ENCODE peak calls at places on chromosomes 1 and 21, in seven cellular contexts. I is NCI-H510A treated with DMSO at 0.1 percent for 48 hours; Y is stimulated activated CD8-positive, alpha-beta memory T cell treated with anti-CD3 and anti-CD28 coated beads, Interleukin-7, amount 100 ng/mL, for 1 hour; H is glutamatergic neuron; L is NCI-H1417; D is mesothelial cell of epicardium; K is HEK293T. O is an unnamed sample.

GRCh38 chr1:10473145-10473765 is 926 bp upstream of the DFFA start:
- DNase-seq in I (no peak), Y (no peak), H (no peak), L (no peak), D (no peak), K (no peak), O (no peak)

GRCh38 chr1:211935448-211935970 is 99.8 kb downstream of the INTS7 start:
- DNase-seq in I (no peak), Y (no peak), H (no peak), L (no peak), D (no peak), K (no peak), O (no peak)

GRCh38 chr1:62038594-62039284 is 155.9 kb upstream of the L1TD1 start:
- DNase-seq in I (peak; percentile 20), Y (no peak), H (no peak), L (no peak), D (no peak), K (peak; percentile 52), O (no peak)

GRCh38 chr1:5937373-5937857 is 54.8 kb downstream of the NPHP4 start:
- DNase-seq in I (no peak), Y (no peak), H (no peak), L (no peak), D (no peak), K (no peak), O (no peak)

GRCh38 chr1:48249868-48250267 is 27.4 kb downstream of the SLC5A9 start:
- DNase-seq in I (peak; percentile 67), Y (no peak), H (no peak), L (peak; percentile 11), D (no peak), K (no peak), O (no peak)

GRCh38 chr1:24526940-24527542 is 24.4 kb downstream of the RCAN3 start:
- DNase-seq in I (no peak), Y (no peak), H (peak; percentile 30), L (peak; percentile 23), D (no peak), K (peak; percentile 34), O (no peak)

GRCh38 chr1:241767737-241768136 is 80.3 kb upstream of the EXO1 start:
- DNase-seq in I (no peak), Y (no peak), H (no peak), L (no peak), D (no peak), K (no peak), O (no peak)

GRCh38 chr21:39637197-39637970 is 24.6 kb downstream of the B3GALT5 start:
- DNase-seq in I (peak; percentile 38), Y (no peak), H (no peak), L (peak; percentile 95), D (no peak), K (no peak), O (no peak)

GRCh38 chr1:210698661-210699060 is 370.0 kb downstream of the HHAT start:
- DNase-seq in I (no peak), Y (no peak), H (no peak), L (no peak), D (no peak), K (no peak), O (no peak)

GRCh38 chr1:176559474-176560390 is 96.8 kb downstream of the PAPPA2 start:
- DNase-seq in I (peak; percentile 59), Y (no peak), H (peak; percentile 53), L (peak; percentile 80), D (peak; percentile 69), K (peak; percentile 73), O (peak; percentile 63)

GRCh38 chr1:31116022-31116421 is 50.5 kb upstream of the PUM1 start:
- DNase-seq in I (no peak), Y (no peak), H (no peak), L (no peak), D (no peak), K (no peak), O (no peak)

GRCh38 chr1:36925251-36925650 is 109.1 kb downstream of the GRIK3 start:
- DNase-seq in I (no peak), Y (no peak), H (no peak), L (no peak), D (no peak), K (no peak), O (peak; percentile 38)

GRCh38 chr1:28436211-28436769 is 66.8 kb downstream of the PHACTR4 start:
- DNase-seq in I (no peak), Y (no peak), H (no peak), L (no peak), D (no peak), K (no peak), O (no peak)

GRCh38 chr1:197909346-197909745 is 6.9 kb downstream of the C1orf53 start:
- DNase-seq in I (no peak), Y (no peak), H (no peak), L (no peak), D (no peak), K (no peak), O (no peak)

GRCh38 chr1:201585901-201586300 is 47.0 kb downstream of the NAV1 start:
- DNase-seq in I (no peak), Y (no peak), H (no peak), L (no peak), D (no peak), K (no peak), O (no peak)

GRCh38 chr1:183278736-183279591 is 92.9 kb downstream of the LAMC2 start:
- DNase-seq in I (peak; percentile 63), Y (no peak), H (no peak), L (peak; percentile 21), D (no peak), K (no peak), O (no peak)

GRCh38 chr1:3670823-3671251 is 18.5 kb downstream of the TP73 start:
- DNase-seq in I (no peak), Y (no peak), H (peak; percentile 14), L (peak; percentile 28), D (no peak), K (no peak), O (peak; percentile 63)

GRCh38 chr1:2068951-2069350 is 18.7 kb downstream of the PRKCZ start:
- DNase-seq in I (no peak), Y (no peak), H (no peak), L (no peak), D (no peak), K (no peak), O (no peak)

GRCh38 chr1:39688706-39689105 is 2.5 kb downstream of the HPCAL4 start:
- DNase-seq in I (no peak), Y (no peak), H (no peak), L (no peak), D (no peak), K (no peak), O (no peak)

GRCh38 chr1:176241385-176242015 is 34.4 kb upstream of the COP1 start:
- DNase-seq in I (no peak), Y (no peak), H (no peak), L (no peak), D (no peak), K (no peak), O (no peak)

GRCh38 chr1:75879985-75880384 is 52.2 kb downstream of the ASB17 start:
- DNase-seq in I (no peak), Y (no peak), H (no peak), L (no peak), D (no peak), K (no peak), O (no peak)

GRCh38 chr1:107626075-107626796 is 338.7 kb downstream of the VAV3 start:
- DNase-seq in I (no peak), Y (no peak), H (no peak), L (no peak), D (no peak), K (peak; percentile 44), O (no peak)

GRCh38 chr1:55039342-55040082 is at the start of gene PCSK9:
- DNase-seq in I (no peak), Y (no peak), H (peak; percentile 77), L (peak; percentile 45), D (peak; percentile 79), K (no peak), O (no peak)